ENCODE peak calls at places on chromosomes 2 and 18, in four cellular contexts. I, V, W and B are unnamed samples.

GRCh38 chr2:146730882-146731281 is 1113.9 kb upstream of the ACVR2A start:
- DNase-seq in W (no peak), V (no peak), I (no peak), B (no peak)

GRCh38 chr2:74548285-74548918 is 5.3 kb downstream of the LOXL3 start:
- DNase-seq in W (no peak), I (no peak), V (peak), B (no peak)

GRCh38 chr2:27059141-27059820 is 7.8 kb downstream of the AGBL5 start:
- DNase-seq in V (no peak), I (no peak), W (no peak), B (no peak)

GRCh38 chr18:25164837-25165791 is 186.9 kb downstream of the ZNF521 start:
- DNase-seq in V (peak), I (no peak), W (no peak), B (no peak)

GRCh38 chr2:149451417-149452165 is 121.2 kb downstream of the LYPD6 start:
- DNase-seq in W (no peak), I (no peak), V (no peak), B (no peak)

GRCh38 chr18:23135679-23136325 is 517 bp downstream of the CABLES1 start:
- DNase-seq in I (no peak), W (peak), V (no peak), B (peak)

GRCh38 chr2:98483257-98483861 is 38.7 kb downstream of the INPP4A start:
- DNase-seq in I (no peak), W (no peak), V (no peak), B (no peak)

GRCh38 chr18:55100817-55101457 is 141.7 kb upstream of the CCDC68 start:
- DNase-seq in W (no peak), I (no peak), V (no peak), B (no peak)

GRCh38 chr18:47944972-47945843 is 14.7 kb upstream of the SMAD2 start:
- DNase-seq in I (no peak), W (no peak), V (no peak), B (no peak)

GRCh38 chr2:199932312-199932855 is 21.3 kb downstream of the C2orf69 start:
- DNase-seq in W (no peak), I (no peak), V (no peak), B (no peak)

GRCh38 chr2:103959174-103960125 is 894.5 kb upstream of the POU3F3 start:
- DNase-seq in W (peak), I (no peak), V (peak), B (peak)

GRCh38 chr2:120005834-120006521 is 6.9 kb upstream of the EPB41L5 start:
- DNase-seq in I (no peak), W (no peak), V (no peak), B (no peak)

GRCh38 chr2:12717191-12717987 is 653 bp downstream of the TRIB2 start:
- DNase-seq in V (peak), I (peak), W (peak), B (peak)

GRCh38 chr2:48529189-48529588 is 765 bp upstream of the STON1 start:
- DNase-seq in V (no peak), I (no peak), W (no peak), B (no peak)

GRCh38 chr2:188765522-188765921 is 208.7 kb upstream of the COL3A1 start:
- DNase-seq in V (no peak), I (no peak), W (peak), B (peak)

GRCh38 chr18:13120255-13120654 is 98.3 kb upstream of the LDLRAD4 start:
- DNase-seq in I (no peak), V (no peak), W (no peak), B (no peak)

GRCh38 chr2:102291221-102292075 is 19.9 kb upstream of the IL1RL1 start:
- DNase-seq in I (no peak), W (no peak), V (peak), B (no peak)

GRCh38 chr18:75530548-75531211 is 103.2 kb upstream of the SMIM21 start:
- DNase-seq in W (no peak), I (no peak), V (no peak), B (no peak)

GRCh38 chr2:120536141-120536540 is 190.2 kb downstream of the INHBB start:
- DNase-seq in W (no peak), V (no peak), I (no peak), B (no peak)

GRCh38 chr2:144330951-144331651 is 188.8 kb downstream of the ZEB2 start:
- DNase-seq in V (peak), W (no peak), I (no peak), B (no peak)

GRCh38 chr18:49013961-49014604 is 63.3 kb upstream of the SMAD7 start:
- DNase-seq in V (peak), I (no peak), W (no peak), B (no peak)

GRCh38 chr2:120880381-120880780 is 144.7 kb downstream of the GLI2 start:
- DNase-seq in V (no peak), I (no peak), W (no peak), B (no peak)

GRCh38 chr18:13375302-13376255 is 157.0 kb downstream of the LDLRAD4 start:
- DNase-seq in I (peak), V (no peak), W (no peak), B (no peak)

GRCh38 chr2:68813596-68813995 is 57.6 kb downstream of the BMP10 start:
- DNase-seq in V (no peak), I (no peak), W (no peak), B (no peak)

GRCh38 chr2:126717928-126718327 is 62.0 kb downstream of the GYPC start:
- DNase-seq in I (no peak), W (no peak), V (no peak), B (no peak)

GRCh38 chr2:46326231-46326980 is 29.2 kb downstream of the EPAS1 start:
- DNase-seq in W (no peak), I (no peak), V (peak), B (no peak)

GRCh38 chr18:68034293-68034692 is 517.8 kb upstream of the DSEL start:
- DNase-seq in W (no peak), V (no peak), I (no peak), B (no peak)